ENCODE peak calls at places on chromosomes 13 and 19, in ten cellular contexts. A is CD4-positive, alpha-beta T cell; D is body of pancreas; K is A549; S is lower leg skin; F is fibroblast of the aortic adventitia; B is cardiac fibroblast; C is glutamatergic neuron; T is neural progenitor cell; X is thoracic aorta. W is an unnamed sample.
A peak's percentile ranks its signal among the peaks of the same experiment; 100 is the strongest.

GRCh38 chr19:55605637-55606470 is at the start of gene ZNF865:
- DNase-seq in X (no peak), T (peak; percentile 92), B (peak; percentile 91), S (peak; percentile 95), D (peak; percentile 69), K (peak; percentile 88), C (peak; percentile 77), A (peak; percentile 60), F (peak; percentile 85), W (peak; percentile 68)

GRCh38 chr13:34108396-34108795 is 290.4 kb downstream of the RFC3 start:
- DNase-seq in F (peak; percentile 11), S (no peak), A (no peak), D (no peak), K (no peak), T (no peak), C (no peak), X (no peak), B (no peak), W (no peak)

GRCh38 chr19:37981785-37982475 is 74.9 kb downstream of the SIPA1L3 start:
- DNase-seq in F (no peak), C (no peak), A (no peak), X (no peak), K (no peak), B (no peak), S (peak; percentile 72), D (no peak), T (no peak), W (no peak)

GRCh38 chr19:34241513-34242337 is 12.6 kb upstream of the GARRE1 start:
- DNase-seq in X (no peak), A (no peak), F (no peak), B (no peak), C (peak; percentile 77), T (peak; percentile 78), S (no peak), D (peak; percentile 79), K (peak; percentile 59), W (no peak)

GRCh38 chr19:43934055-43934984 is 762 bp downstream of the ZNF45 start:
- DNase-seq in K (peak; percentile 17), T (peak; percentile 4), D (no peak), A (no peak), S (no peak), X (no peak), B (peak; percentile 14), F (peak; percentile 16), C (no peak), W (no peak)

GRCh38 chr19:58456111-58456510 is 4.7 kb downstream of the ZNF324B start:
- DNase-seq in B (no peak), X (no peak), K (no peak), F (no peak), D (no peak), C (no peak), S (no peak), T (no peak), A (no peak), W (no peak)

GRCh38 chr19:41893899-41894298 is 10.9 kb downstream of the ARHGEF1 start:
- DNase-seq in X (no peak), B (peak; percentile 42), F (no peak), S (no peak), K (no peak), D (no peak), A (no peak), T (peak; percentile 38), C (peak; percentile 31), W (no peak)

GRCh38 chr19:48511800-48512503 is at the start of gene LMTK3:
- DNase-seq in C (peak; percentile 85), K (peak; percentile 75), D (no peak), S (no peak), A (peak; percentile 77), T (peak; percentile 87), X (no peak), B (peak; percentile 38), F (peak; percentile 16), W (no peak)

GRCh38 chr13:91134773-91135124 is 212.7 kb upstream of the MIR17HG start:
- DNase-seq in F (no peak), A (no peak), D (no peak), S (no peak), C (no peak), X (no peak), T (no peak), K (no peak), B (no peak), W (no peak)

GRCh38 chr19:6564393-6564792 is 26.6 kb downstream of the CD70 start:
- DNase-seq in S (no peak), A (no peak), X (no peak), F (peak; percentile 38), T (peak; percentile 15), D (no peak), C (no peak), B (peak; percentile 16), K (no peak), W (no peak)

GRCh38 chr13:60398949-60399589 is 2.0 kb downstream of the TDRD3 start:
- DNase-seq in B (peak; percentile 12), C (no peak), S (no peak), A (no peak), X (no peak), D (no peak), F (peak; percentile 49), K (no peak), T (no peak), W (no peak)

GRCh38 chr19:6536138-6536671 is 5.4 kb downstream of the TNFSF9 start:
- DNase-seq in A (peak; percentile 43), D (no peak), S (peak; percentile 90), X (no peak), C (no peak), K (peak; percentile 70), T (peak; percentile 56), B (peak; percentile 39), F (peak; percentile 22), W (peak; percentile 82)

GRCh38 chr19:6739390-6739883 is at the start of gene TRIP10:
- DNase-seq in S (peak; percentile 97), D (peak; percentile 88), B (peak; percentile 89), T (peak; percentile 94), K (peak; percentile 65), A (peak; percentile 77), C (peak; percentile 83), F (peak; percentile 78), X (peak; percentile 50), W (no peak)

GRCh38 chr13:43061496-43062280 is 38.3 kb downstream of the DNAJC15 start:
- DNase-seq in B (no peak), F (no peak), C (no peak), S (no peak), T (no peak), K (no peak), A (no peak), D (no peak), X (no peak), W (no peak)

GRCh38 chr13:51681037-51681678 is 96.9 kb downstream of the WDFY2 start:
- DNase-seq in X (no peak), T (no peak), C (no peak), A (no peak), F (peak; percentile 68), K (no peak), S (no peak), D (no peak), B (peak; percentile 54), W (no peak)

GRCh38 chr19:8552810-8553209 is 24.4 kb downstream of the MYO1F start:
- DNase-seq in B (peak; percentile 53), F (peak; percentile 27), X (no peak), D (no peak), T (peak; percentile 57), A (no peak), K (peak; percentile 36), S (no peak), C (no peak), W (no peak)

GRCh38 chr19:45276284-45276687 is 25.2 kb downstream of the MARK4 start:
- DNase-seq in X (no peak), A (no peak), B (peak; percentile 39), D (no peak), S (no peak), T (no peak), C (peak; percentile 56), F (no peak), K (no peak), W (no peak)

GRCh38 chr19:1618157-1619093 is 13.2 kb upstream of the UQCR11 start:
- DNase-seq in S (no peak), X (no peak), F (peak; percentile 16), T (peak; percentile 44), B (peak; percentile 21), C (no peak), A (no peak), K (peak; percentile 72), D (peak; percentile 58), W (no peak)
- TF ChIP-seq CTCF in S (no peak), X (peak; percentile 14), F (peak; percentile 27), T (peak; percentile 35), B (peak; percentile 37), C (peak; percentile 11), A (no peak), K (peak; percentile 33), D (peak; percentile 54), W (peak; percentile 17)

DNA sequence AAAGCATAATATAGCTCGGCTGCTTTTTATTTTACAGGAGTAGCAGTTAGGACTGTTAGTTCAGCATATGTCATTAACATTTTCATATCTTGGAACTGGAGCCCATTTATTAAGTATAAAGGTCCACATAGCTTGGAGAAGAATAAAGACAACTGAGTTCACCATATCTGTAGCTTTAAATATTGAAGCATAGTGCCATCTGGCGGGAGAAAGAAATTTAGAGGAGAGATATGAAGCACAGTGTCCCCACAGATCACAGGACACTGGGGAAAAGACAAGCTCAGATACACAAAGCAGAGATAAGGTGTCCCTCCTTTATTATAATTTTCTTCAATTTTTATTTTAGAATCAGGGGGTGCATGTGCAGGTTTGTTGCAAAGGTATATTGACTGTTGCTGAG is 104.7 kb upstream of the FREM2 start:
- DNase-seq in C (no peak), A (no peak), S (no peak), F (peak; percentile 33), B (peak; percentile 45), K (peak; percentile 2), T (peak; percentile 61), D (peak; percentile 16), X (no peak), W (no peak)
- TF ChIP-seq CTCF in C (peak; percentile 22), A (no peak), S (no peak), F (peak; percentile 24), B (peak; percentile 49), K (peak; percentile 45), T (peak; percentile 67), D (peak; percentile 54), X (peak; percentile 9), W (no peak)

DNA sequence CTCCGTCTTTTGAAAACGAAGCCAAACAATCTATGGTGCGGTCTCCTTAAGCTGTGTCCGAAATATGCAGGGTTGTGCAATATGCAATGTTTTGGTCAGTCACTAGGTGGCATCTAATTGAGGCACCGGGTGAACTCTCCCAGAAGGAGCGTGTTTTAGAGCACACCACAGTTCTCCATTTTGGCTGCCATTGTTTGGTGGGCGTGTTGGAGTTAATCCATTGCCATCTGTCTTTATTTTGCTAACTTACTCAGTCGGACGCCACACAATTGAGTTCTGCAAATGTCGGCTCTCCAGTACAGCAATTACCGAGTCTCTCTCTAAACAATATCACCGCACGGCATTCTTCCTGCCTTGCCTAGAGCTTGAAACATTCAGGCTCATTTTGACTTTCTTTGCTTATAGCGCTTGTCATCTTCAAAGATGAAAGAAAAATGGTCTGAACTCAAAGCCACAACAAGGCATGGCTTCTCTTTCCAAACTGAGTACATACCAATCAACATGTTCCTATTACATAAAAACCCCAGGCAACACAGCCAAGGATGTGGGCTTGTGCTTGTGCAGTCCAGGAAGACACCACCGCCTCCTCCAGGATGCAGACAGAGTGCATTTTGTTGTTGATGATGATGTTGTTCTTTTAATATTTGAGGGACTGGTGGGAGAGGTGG is 182.0 kb upstream of the SERP2 start:
- DNase-seq in F (peak; percentile 90), C (no peak), B (peak; percentile 80), X (no peak), T (peak; percentile 83), A (peak; percentile 23), K (no peak), D (peak; percentile 61), S (peak; percentile 86), W (no peak)
- TF ChIP-seq CTCF in F (peak; percentile 84), C (peak; percentile 71), B (peak; percentile 75), X (peak; percentile 76), T (peak; percentile 74), A (peak; percentile 57), K (peak; percentile 23), D (peak; percentile 91), S (peak; percentile 55), W (peak; percentile 87)

GRCh38 chr19:40533508-40533907 is 43.2 kb upstream of the SHKBP1 start:
- DNase-seq in F (no peak), K (peak; percentile 80), T (no peak), B (no peak), S (no peak), X (no peak), D (no peak), C (no peak), A (no peak), W (no peak)
- TF ChIP-seq CTCF in F (peak; percentile 37), K (peak; percentile 54), T (peak; percentile 25), B (peak; percentile 42), S (no peak), X (no peak), D (peak; percentile 6), C (no peak), A (no peak), W (no peak)

W was measured in CD14-positive monocyte.